ENCODE peak calls at places on chromosomes 5 and 9, in four cellular contexts. E, R, G and F are unnamed samples.
A peak's percentile ranks its signal among the peaks of the same experiment; 100 is the strongest.

GRCh38 chr9:83219154-83219923 is 156.4 kb upstream of the RASEF start:
- DNase-seq in E (peak; percentile 86), R (peak; percentile 60), G (peak; percentile 64), F (no peak)

GRCh38 chr9:97900738-97901565 is 21.3 kb downstream of the TRMO start:
- DNase-seq in E (no peak), R (no peak), G (peak; percentile 22), F (no peak)

GRCh38 chr5:179343902-179344300 is 1.4 kb downstream of the ADAMTS2 start:
- DNase-seq in E (no peak), R (no peak), G (peak; percentile 27), F (no peak)

GRCh38 chr9:123652416-123652815 is 277.5 kb downstream of the DENND1A start:
- DNase-seq in E (no peak), R (no peak), G (no peak), F (no peak)

GRCh38 chr5:179437341-179438001 is 92.2 kb upstream of the ADAMTS2 start:
- DNase-seq in E (peak; percentile 44), R (no peak), G (no peak), F (no peak)

GRCh38 chr9:93708289-93708986 is 132.1 kb downstream of the PHF2 start:
- DNase-seq in E (no peak), R (no peak), G (no peak), F (no peak)

GRCh38 chr9:114278356-114278755 is 44.5 kb upstream of the ORM1 start:
- DNase-seq in E (no peak), R (no peak), G (no peak), F (no peak)

GRCh38 chr9:127393680-127394079 is 3.3 kb upstream of the SLC2A8 start:
- DNase-seq in E (no peak), R (no peak), G (no peak), F (no peak)

GRCh38 chr5:105688227-105688807 is 1982.4 kb downstream of the EFNA5 start:
- DNase-seq in E (no peak), R (no peak), G (no peak), F (no peak)

GRCh38 chr5:59275537-59276276 is 617.8 kb downstream of the PDE4D start:
- DNase-seq in E (no peak), R (peak; percentile 21), G (peak; percentile 77), F (no peak)

GRCh38 chr9:134413890-134414731 is 87.9 kb downstream of the RXRA start:
- DNase-seq in E (peak; percentile 85), R (no peak), G (peak; percentile 87), F (no peak)

GRCh38 chr9:111966851-111967250 is 70.2 kb downstream of the UGCG start:
- DNase-seq in E (no peak), R (no peak), G (no peak), F (no peak)

GRCh38 chr5:141529873-141530272 is 41.0 kb downstream of the PCDHGC5 start:
- DNase-seq in E (no peak), R (no peak), G (no peak), F (no peak)
- H3K36me3 ChIP-seq in E (no peaks in the 10 kb centered on the region), R (no peaks in the 10 kb centered on the region), G (peaks cover 31% of the 10 kb centered on the region), F (peaks cover 95% of the 10 kb centered on the region)

GRCh38 chr5:14489643-14490042 is 91.9 kb upstream of the OTULINL start:
- DNase-seq in E (no peak), R (no peak), G (no peak), F (no peak)

GRCh38 chr5:14487101-14487895 is 94.3 kb upstream of the OTULINL start:
- DNase-seq in E (no peak), R (no peak), G (no peak), F (no peak)

GRCh38 chr5:14487896-14488570 is 93.6 kb upstream of the OTULINL start:
- DNase-seq in E (no peak), R (no peak), G (no peak), F (no peak)

GRCh38 chr5:14490309-14490711 is 91.3 kb upstream of the OTULINL start:
- DNase-seq in E (no peak), R (no peak), G (no peak), F (no peak)

GRCh38 chr5:14488697-14489096 is 92.9 kb upstream of the OTULINL start:
- DNase-seq in E (no peak), R (no peak), G (no peak), F (no peak)
- H3K36me3 ChIP-seq in E (no peaks in the 10 kb centered on the region), R (no peaks in the 10 kb centered on the region), G (peaks cover 95% of the 10 kb centered on the region), F (no peaks in the 10 kb centered on the region)

GRCh38 chr5:53972314-53972713 is 338.1 kb downstream of the ARL15 start:
- DNase-seq in E (no peak), R (no peak), G (no peak), F (no peak)
- H3K36me3 ChIP-seq in E (no peaks in the 10 kb centered on the region), R (no peaks in the 10 kb centered on the region), G (no peaks in the 10 kb centered on the region), F (no peaks in the 10 kb centered on the region)

GRCh38 chr9:135825435-135826187 is 81.7 kb downstream of the CAMSAP1 start:
- DNase-seq in E (no peak), R (no peak), G (no peak), F (no peak)
- H3K36me3 ChIP-seq in E (no peaks in the 10 kb centered on the region), R (peaks cover 3% of the 10 kb centered on the region), G (peaks cover 27% of the 10 kb centered on the region), F (peaks cover 73% of the 10 kb centered on the region)

DNA sequence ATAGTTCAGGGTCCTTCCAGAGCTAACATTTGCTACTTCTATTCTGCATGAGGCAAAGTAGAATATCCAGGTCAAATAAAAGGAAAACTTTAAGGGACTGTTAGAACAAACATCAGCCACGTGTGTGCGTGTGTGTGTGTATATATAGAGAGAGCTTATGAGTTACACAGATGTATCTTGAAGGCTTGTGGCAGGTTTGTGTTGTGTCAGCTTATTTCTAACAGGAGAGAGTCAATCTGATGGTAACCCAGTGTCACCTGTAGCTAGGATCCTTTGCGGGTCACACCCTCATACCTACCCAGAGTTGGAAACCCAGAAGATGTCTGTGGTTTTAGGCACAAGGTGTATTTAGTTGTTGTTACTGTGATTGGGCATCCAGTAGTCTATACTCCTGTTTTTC is 12.7 kb downstream of the POLR1E start:
- DNase-seq in E (no peak), R (no peak), G (no peak), F (no peak)
- H3K36me3 ChIP-seq in E (peaks cover 3% of the 10 kb centered on the region), R (peaks cover 4% of the 10 kb centered on the region), G (peaks cover 69% of the 10 kb centered on the region), F (peaks cover 8% of the 10 kb centered on the region)

GRCh38 chr9:136826703-136827582 is 15.3 kb upstream of the AJM1 start:
- DNase-seq in E (peak; percentile 38), R (no peak), G (no peak), F (no peak)
- H3K36me3 ChIP-seq in E (no peaks in the 10 kb centered on the region), R (no peaks in the 10 kb centered on the region), G (peaks cover 71% of the 10 kb centered on the region), F (peaks cover 84% of the 10 kb centered on the region)

DNA sequence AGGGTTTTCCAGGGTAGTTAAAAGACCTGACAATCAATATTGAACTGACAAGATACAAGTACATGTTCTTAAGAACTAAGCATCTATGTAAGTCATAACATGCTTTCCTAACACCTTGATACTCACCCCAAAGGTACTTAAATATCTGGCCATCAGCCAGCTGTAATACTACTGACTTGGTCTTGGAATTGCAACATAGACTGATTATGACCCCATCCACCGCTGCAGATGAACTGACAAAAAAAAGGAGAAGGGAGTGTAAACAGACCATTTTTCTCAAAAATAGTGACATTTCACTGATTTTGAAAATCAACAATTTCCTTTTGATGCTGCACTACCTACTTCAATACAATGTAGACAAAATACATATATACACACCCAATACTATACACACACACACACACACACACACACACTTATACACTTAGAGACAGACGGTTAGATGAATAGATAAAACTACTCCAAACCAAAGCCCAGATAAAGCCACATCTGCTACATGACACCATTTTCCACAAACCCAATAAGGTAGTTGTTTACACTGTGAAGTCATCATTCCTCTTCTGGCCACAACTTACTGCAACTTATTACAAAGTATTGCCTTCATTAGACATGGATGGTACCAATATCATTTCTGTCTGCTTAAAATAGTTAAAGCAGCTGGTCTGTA is 30.4 kb downstream of the ELP1 start:
- DNase-seq in E (no peak), R (no peak), G (no peak), F (no peak)
- H3K36me3 ChIP-seq in E (no peaks in the 10 kb centered on the region), R (no peaks in the 10 kb centered on the region), G (peaks cover 43% of the 10 kb centered on the region), F (peaks cover 27% of the 10 kb centered on the region)

DNA sequence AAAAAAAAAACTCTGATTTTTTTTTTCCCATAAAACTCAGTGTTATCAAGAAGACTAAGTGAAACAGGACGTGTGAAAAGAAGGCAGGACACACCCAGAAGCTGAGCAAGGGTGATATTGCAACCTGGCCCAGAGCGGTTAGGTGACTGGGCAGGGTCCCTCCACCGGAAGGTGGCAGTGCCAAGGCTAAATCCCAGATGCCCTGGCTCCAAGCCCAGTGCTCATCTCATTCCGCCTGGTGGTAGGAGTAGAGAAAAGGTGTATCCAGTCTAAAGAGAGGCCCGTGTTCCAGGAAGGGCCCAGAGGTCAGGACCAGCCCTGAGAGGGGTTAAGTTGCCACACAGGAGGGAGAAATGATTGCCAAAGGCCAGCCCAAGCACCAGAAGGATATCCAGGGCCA is 51.5 kb upstream of the SAP30L start:
- DNase-seq in E (no peak), R (no peak), G (no peak), F (no peak)
- H3K36me3 ChIP-seq in E (no peaks in the 10 kb centered on the region), R (no peaks in the 10 kb centered on the region), G (peaks cover 5% of the 10 kb centered on the region), F (no peaks in the 10 kb centered on the region)